ENCODE peak calls at places on chromosomes 5 and 9, in nine cellular contexts. One of them, this sample, is unnamed.

GRCh38 chr9:124629600-124629999 is 122.4 kb upstream of the NR5A1 start:
- DNase-seq in H1: no peak
- DNase-seq in PC-9: no peak
- DNase-seq in GM23248: peak; percentile 91
- DNase-seq in GM23338: no peak
- DNase-seq in mesendoderm: no peak
- DNase-seq in SK-N-SH: no peak
- DNase-seq in heart right ventricle: no peak
- DNase-seq in colonic mucosa: no peak
- DNase-seq in this sample: no peak

GRCh38 chr5:99169309-99169708 is 240.5 kb upstream of the CHD1 start:
- DNase-seq in H1: no peak
- DNase-seq in PC-9: no peak
- DNase-seq in SK-N-SH: no peak
- DNase-seq in colonic mucosa: no peak
- DNase-seq in GM23338: peak; percentile 44
- DNase-seq in GM23248: peak; percentile 38
- DNase-seq in heart right ventricle: no peak
- DNase-seq in mesendoderm: peak; percentile 54
- DNase-seq in this sample: no peak

GRCh38 chr5:54570923-54571322 is 53.4 kb downstream of the SNX18 start:
- DNase-seq in SK-N-SH: no peak
- DNase-seq in PC-9: no peak
- DNase-seq in mesendoderm: no peak
- DNase-seq in GM23248: peak; percentile 57
- DNase-seq in GM23338: no peak
- DNase-seq in heart right ventricle: peak; percentile 14
- DNase-seq in H1: no peak
- DNase-seq in colonic mucosa: no peak
- DNase-seq in this sample: no peak

GRCh38 chr5:132176543-132176945 is 51.1 kb downstream of the P4HA2 start:
- DNase-seq in PC-9: no peak
- DNase-seq in GM23338: peak; percentile 28
- DNase-seq in mesendoderm: peak; percentile 41
- DNase-seq in H1: no peak
- DNase-seq in heart right ventricle: no peak
- DNase-seq in GM23248: no peak
- DNase-seq in colonic mucosa: no peak
- DNase-seq in SK-N-SH: no peak
- DNase-seq in this sample: no peak

GRCh38 chr5:75869891-75870290 is 152.7 kb upstream of the POC5 start:
- DNase-seq in H1: no peak
- DNase-seq in GM23338: no peak
- DNase-seq in GM23248: no peak
- DNase-seq in heart right ventricle: no peak
- DNase-seq in mesendoderm: no peak
- DNase-seq in colonic mucosa: no peak
- DNase-seq in SK-N-SH: no peak
- DNase-seq in PC-9: no peak
- DNase-seq in this sample: no peak

GRCh38 chr5:150213530-150213929 is 23.7 kb downstream of the SLC6A7 start:
- DNase-seq in H1: no peak
- DNase-seq in PC-9: no peak
- DNase-seq in colonic mucosa: no peak
- DNase-seq in mesendoderm: no peak
- DNase-seq in SK-N-SH: no peak
- DNase-seq in GM23248: peak; percentile 82
- DNase-seq in GM23338: no peak
- DNase-seq in heart right ventricle: no peak
- DNase-seq in this sample: no peak

GRCh38 chr9:2991292-2991691 is 147.4 kb upstream of the PUM3 start:
- DNase-seq in mesendoderm: no peak
- DNase-seq in GM23338: no peak
- DNase-seq in heart right ventricle: no peak
- DNase-seq in SK-N-SH: no peak
- DNase-seq in GM23248: peak; percentile 9
- DNase-seq in colonic mucosa: no peak
- DNase-seq in H1: no peak
- DNase-seq in PC-9: no peak
- DNase-seq in this sample: no peak

GRCh38 chr5:40277161-40277906 is 402.4 kb upstream of the PTGER4 start:
- DNase-seq in PC-9: no peak
- DNase-seq in H1: no peak
- DNase-seq in heart right ventricle: no peak
- DNase-seq in GM23248: no peak
- DNase-seq in SK-N-SH: no peak
- DNase-seq in mesendoderm: no peak
- DNase-seq in GM23338: no peak
- DNase-seq in colonic mucosa: no peak
- DNase-seq in this sample: no peak

GRCh38 chr9:134325813-134326753 is at the start of gene RXRA:
- DNase-seq in SK-N-SH: peak; percentile 97
- DNase-seq in heart right ventricle: peak; percentile 86
- DNase-seq in GM23248: peak; percentile 90
- DNase-seq in H1: no peak
- DNase-seq in colonic mucosa: peak; percentile 79
- DNase-seq in PC-9: peak; percentile 58
- DNase-seq in GM23338: peak; percentile 75
- DNase-seq in mesendoderm: peak; percentile 82
- DNase-seq in this sample: peak; percentile 52

GRCh38 chr5:174725261-174725990 is 1.0 kb downstream of the MSX2 start:
- DNase-seq in GM23248: no peak
- DNase-seq in heart right ventricle: no peak
- DNase-seq in PC-9: no peak
- DNase-seq in mesendoderm: peak; percentile 34
- DNase-seq in H1: no peak
- DNase-seq in SK-N-SH: no peak
- DNase-seq in colonic mucosa: no peak
- DNase-seq in GM23338: no peak
- DNase-seq in this sample: no peak

GRCh38 chr5:143019157-143019556 is 249.0 kb downstream of the ARHGAP26 start:
- DNase-seq in mesendoderm: no peak
- DNase-seq in PC-9: no peak
- DNase-seq in GM23248: no peak
- DNase-seq in colonic mucosa: no peak
- DNase-seq in H1: no peak
- DNase-seq in SK-N-SH: no peak
- DNase-seq in GM23338: no peak
- DNase-seq in heart right ventricle: no peak
- DNase-seq in this sample: no peak

GRCh38 chr9:129351058-129351641 is 173.1 kb upstream of the IER5L start:
- DNase-seq in GM23338: peak; percentile 87
- DNase-seq in GM23248: no peak
- DNase-seq in SK-N-SH: peak; percentile 46
- DNase-seq in H1: no peak
- DNase-seq in colonic mucosa: peak; percentile 40
- DNase-seq in mesendoderm: peak; percentile 88
- DNase-seq in heart right ventricle: no peak
- DNase-seq in PC-9: no peak
- DNase-seq in this sample: no peak

DNA sequence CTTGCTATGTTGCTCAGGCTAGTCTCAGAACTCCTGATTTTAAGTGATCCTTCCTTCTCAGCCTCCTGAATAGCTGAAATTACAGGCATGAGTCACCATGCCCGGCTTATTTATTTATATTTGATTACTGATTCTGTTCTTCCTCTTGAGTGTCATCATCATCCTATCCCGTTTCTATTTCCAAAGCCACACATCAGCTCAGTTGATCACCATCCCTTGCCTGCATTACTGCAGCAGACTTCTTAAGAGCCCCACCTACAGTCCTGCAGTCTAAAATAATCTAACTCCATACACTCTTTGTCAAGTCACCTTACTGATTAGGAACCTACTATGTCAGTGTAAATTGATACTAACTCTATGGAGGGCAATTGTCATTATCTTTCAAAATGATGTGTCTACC is 138.9 kb upstream of the RAI14 start:
- DNase-seq in GM23248: peak; percentile 56
- DNase-seq in PC-9: peak; percentile 76
- DNase-seq in H1: no peak
- DNase-seq in heart right ventricle: no peak
- DNase-seq in GM23338: no peak
- DNase-seq in SK-N-SH: no peak
- DNase-seq in colonic mucosa: no peak
- DNase-seq in mesendoderm: no peak
- DNase-seq in this sample: no peak
- H3K4me1 ChIP-seq in GM23248: peaks cover 9% of the 10 kb centered on the region
- H3K4me1 ChIP-seq in PC-9: peaks cover 38% of the 10 kb centered on the region
- H3K4me1 ChIP-seq in H1: peaks cover under 1% of the 10 kb centered on the region
- H3K4me1 ChIP-seq in heart right ventricle: peaks cover 6% of the 10 kb centered on the region
- H3K4me1 ChIP-seq in GM23338: peaks cover 10% of the 10 kb centered on the region
- H3K4me1 ChIP-seq in SK-N-SH: peaks cover 12% of the 10 kb centered on the region
- H3K4me1 ChIP-seq in colonic mucosa: no peaks in the 10 kb centered on the region
- H3K4me1 ChIP-seq in mesendoderm: no peaks in the 10 kb centered on the region
- H3K4me1 ChIP-seq in this sample: no peaks in the 10 kb centered on the region

GRCh38 chr5:176535101-176535654 is 2.0 kb downstream of the RNF44 start:
- DNase-seq in colonic mucosa: peak; percentile 78
- DNase-seq in GM23248: peak; percentile 56
- DNase-seq in PC-9: no peak
- DNase-seq in GM23338: no peak
- DNase-seq in SK-N-SH: no peak
- DNase-seq in mesendoderm: peak; percentile 38
- DNase-seq in heart right ventricle: no peak
- DNase-seq in H1: no peak
- DNase-seq in this sample: no peak
- H3K27ac ChIP-seq in colonic mucosa: peak overlapping the region; percentile 97
- H3K27ac ChIP-seq in GM23248: peak overlapping the region; percentile 90
- H3K27ac ChIP-seq in PC-9: peak overlapping the region; percentile 79
- H3K27ac ChIP-seq in GM23338: peak overlapping the region; percentile 99
- H3K27ac ChIP-seq in SK-N-SH: peak overlapping the region; percentile 95
- H3K27ac ChIP-seq in mesendoderm: no peak overlapping the region
- H3K27ac ChIP-seq in heart right ventricle: peak overlapping the region; percentile 96
- H3K27ac ChIP-seq in H1: peak overlapping the region; percentile 98
- H3K27ac ChIP-seq in this sample: peak overlapping the region; percentile 99

GRCh38 chr5:160835818-160836528 is 16.0 kb downstream of the ATP10B start:
- DNase-seq in H1: no peak
- DNase-seq in heart right ventricle: no peak
- DNase-seq in mesendoderm: no peak
- DNase-seq in PC-9: no peak
- DNase-seq in GM23338: no peak
- DNase-seq in SK-N-SH: no peak
- DNase-seq in colonic mucosa: no peak
- DNase-seq in GM23248: no peak
- DNase-seq in this sample: no peak

GRCh38 chr5:160837211-160837610 is 14.8 kb downstream of the ATP10B start:
- DNase-seq in mesendoderm: no peak
- DNase-seq in H1: no peak
- DNase-seq in colonic mucosa: no peak
- DNase-seq in GM23248: no peak
- DNase-seq in SK-N-SH: no peak
- DNase-seq in heart right ventricle: no peak
- DNase-seq in PC-9: no peak
- DNase-seq in GM23338: no peak
- DNase-seq in this sample: no peak

GRCh38 chr5:160835376-160835775 is 16.6 kb downstream of the ATP10B start:
- DNase-seq in GM23248: no peak
- DNase-seq in mesendoderm: no peak
- DNase-seq in heart right ventricle: no peak
- DNase-seq in SK-N-SH: no peak
- DNase-seq in GM23338: no peak
- DNase-seq in PC-9: no peak
- DNase-seq in colonic mucosa: no peak
- DNase-seq in H1: no peak
- DNase-seq in this sample: no peak

GRCh38 chr5:160833806-160834205 is 18.2 kb downstream of the ATP10B start:
- DNase-seq in PC-9: no peak
- DNase-seq in SK-N-SH: no peak
- DNase-seq in mesendoderm: no peak
- DNase-seq in colonic mucosa: no peak
- DNase-seq in GM23338: no peak
- DNase-seq in heart right ventricle: no peak
- DNase-seq in GM23248: no peak
- DNase-seq in H1: no peak
- DNase-seq in this sample: no peak

GRCh38 chr5:160831801-160832200 is 20.2 kb downstream of the ATP10B start:
- DNase-seq in heart right ventricle: no peak
- DNase-seq in colonic mucosa: no peak
- DNase-seq in SK-N-SH: no peak
- DNase-seq in GM23338: no peak
- DNase-seq in GM23248: no peak
- DNase-seq in PC-9: no peak
- DNase-seq in H1: no peak
- DNase-seq in mesendoderm: no peak
- DNase-seq in this sample: no peak
- H3K4me1 ChIP-seq in heart right ventricle: no peaks in the 10 kb centered on the region
- H3K4me1 ChIP-seq in colonic mucosa: no peaks in the 10 kb centered on the region
- H3K4me1 ChIP-seq in SK-N-SH: no peaks in the 10 kb centered on the region
- H3K4me1 ChIP-seq in GM23338: no peaks in the 10 kb centered on the region
- H3K4me1 ChIP-seq in GM23248: no peaks in the 10 kb centered on the region
- H3K4me1 ChIP-seq in PC-9: no peaks in the 10 kb centered on the region
- H3K4me1 ChIP-seq in H1: no peaks in the 10 kb centered on the region
- H3K4me1 ChIP-seq in mesendoderm: no peaks in the 10 kb centered on the region
- H3K4me1 ChIP-seq in this sample: no peaks in the 10 kb centered on the region

GRCh38 chr5:157108961-157109360 is at the start of gene HAVCR2:
- DNase-seq in colonic mucosa: peak; percentile 36
- DNase-seq in H1: no peak
- DNase-seq in PC-9: no peak
- DNase-seq in GM23248: no peak
- DNase-seq in SK-N-SH: no peak
- DNase-seq in mesendoderm: no peak
- DNase-seq in GM23338: no peak
- DNase-seq in heart right ventricle: no peak
- DNase-seq in this sample: peak; percentile 72

GRCh38 chr5:157113007-157113406 is 4.2 kb upstream of the HAVCR2 start:
- DNase-seq in H1: no peak
- DNase-seq in PC-9: no peak
- DNase-seq in heart right ventricle: no peak
- DNase-seq in GM23338: no peak
- DNase-seq in GM23248: peak; percentile 29
- DNase-seq in mesendoderm: no peak
- DNase-seq in SK-N-SH: no peak
- DNase-seq in colonic mucosa: no peak
- DNase-seq in this sample: no peak

GRCh38 chr5:157107508-157107907 is 1.3 kb downstream of the HAVCR2 start:
- DNase-seq in PC-9: no peak
- DNase-seq in mesendoderm: no peak
- DNase-seq in colonic mucosa: no peak
- DNase-seq in GM23248: no peak
- DNase-seq in SK-N-SH: no peak
- DNase-seq in H1: no peak
- DNase-seq in heart right ventricle: no peak
- DNase-seq in GM23338: no peak
- DNase-seq in this sample: no peak

GRCh38 chr5:157106668-157107461 is 2.0 kb downstream of the HAVCR2 start:
- DNase-seq in SK-N-SH: no peak
- DNase-seq in mesendoderm: no peak
- DNase-seq in heart right ventricle: peak; percentile 20
- DNase-seq in GM23248: peak; percentile 22
- DNase-seq in PC-9: no peak
- DNase-seq in colonic mucosa: no peak
- DNase-seq in GM23338: no peak
- DNase-seq in H1: no peak
- DNase-seq in this sample: no peak

DNA sequence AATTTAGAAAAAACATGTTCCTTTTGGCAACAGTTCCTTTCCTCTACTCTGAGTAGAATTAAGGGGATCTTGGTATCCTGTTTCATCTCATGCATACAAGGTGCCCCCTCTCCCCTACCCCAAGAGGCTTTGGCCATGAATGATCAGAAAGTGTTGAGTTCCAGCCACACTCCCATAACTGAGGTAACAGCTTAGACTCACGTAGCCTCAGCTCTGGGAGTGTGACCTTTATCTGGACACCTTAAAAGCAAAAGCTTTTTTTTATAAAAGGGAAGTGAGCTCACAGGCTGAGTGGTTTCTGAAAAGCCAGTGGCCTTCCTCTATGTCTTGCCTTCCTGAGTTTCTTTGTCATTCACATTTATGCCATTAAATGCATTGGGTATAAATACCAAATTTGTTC is 900 bp upstream of the HAVCR2 start:
- DNase-seq in H1: no peak
- DNase-seq in GM23248: no peak
- DNase-seq in GM23338: no peak
- DNase-seq in colonic mucosa: no peak
- DNase-seq in mesendoderm: no peak
- DNase-seq in SK-N-SH: no peak
- DNase-seq in PC-9: no peak
- DNase-seq in heart right ventricle: no peak
- DNase-seq in this sample: no peak
- H3K27ac ChIP-seq in H1: no peak overlapping the region
- H3K27ac ChIP-seq in GM23248: no peak overlapping the region
- H3K27ac ChIP-seq in GM23338: no peak overlapping the region
- H3K27ac ChIP-seq in colonic mucosa: peak overlapping the region; percentile 36
- H3K27ac ChIP-seq in mesendoderm: no peak overlapping the region
- H3K27ac ChIP-seq in SK-N-SH: no peak overlapping the region
- H3K27ac ChIP-seq in PC-9: no peak overlapping the region
- H3K27ac ChIP-seq in heart right ventricle: no peak overlapping the region
- H3K27ac ChIP-seq in this sample: peak overlapping the region; percentile 26